ENCODE peak calls at places on chromosome 9, in seven cellular contexts. One of them, this sample, is unnamed.

GRCh38 chr9:134229466-134230091 is 65.2 kb upstream of the RNU6ATAC start:
- DNase-seq in CD8-positive, alpha-beta T cell: no peak
- DNase-seq in upper lobe of left lung: peak; percentile 79
- DNase-seq in cardiac fibroblast: no peak
- DNase-seq in colonic mucosa: no peak
- DNase-seq in left lung: peak; percentile 72
- DNase-seq in IMR-90: no peak
- DNase-seq in this sample: no peak

GRCh38 chr9:78238061-78239038 is 2.5 kb downstream of the CEP78 start:
- DNase-seq in CD8-positive, alpha-beta T cell: no peak
- DNase-seq in upper lobe of left lung: no peak
- DNase-seq in cardiac fibroblast: no peak
- DNase-seq in colonic mucosa: no peak
- DNase-seq in left lung: no peak
- DNase-seq in IMR-90: no peak
- DNase-seq in this sample: no peak

GRCh38 chr9:110282023-110282766 is 25.9 kb upstream of the TXN start:
- DNase-seq in CD8-positive, alpha-beta T cell: no peak
- DNase-seq in upper lobe of left lung: no peak
- DNase-seq in cardiac fibroblast: peak; percentile 11
- DNase-seq in colonic mucosa: no peak
- DNase-seq in left lung: no peak
- DNase-seq in IMR-90: no peak
- DNase-seq in this sample: peak; percentile 37

GRCh38 chr9:72728031-72728770 is 206.8 kb downstream of the TMC1 start:
- DNase-seq in CD8-positive, alpha-beta T cell: no peak
- DNase-seq in upper lobe of left lung: no peak
- DNase-seq in cardiac fibroblast: no peak
- DNase-seq in colonic mucosa: no peak
- DNase-seq in left lung: no peak
- DNase-seq in IMR-90: no peak
- DNase-seq in this sample: no peak

GRCh38 chr9:7186175-7186574 is 428.4 kb downstream of the KDM4C start:
- DNase-seq in CD8-positive, alpha-beta T cell: no peak
- DNase-seq in upper lobe of left lung: no peak
- DNase-seq in cardiac fibroblast: peak; percentile 21
- DNase-seq in colonic mucosa: peak; percentile 25
- DNase-seq in left lung: no peak
- DNase-seq in IMR-90: peak; percentile 37
- DNase-seq in this sample: no peak

GRCh38 chr9:110950041-110950645 is 88.1 kb downstream of the LPAR1 start:
- DNase-seq in CD8-positive, alpha-beta T cell: no peak
- DNase-seq in upper lobe of left lung: no peak
- DNase-seq in cardiac fibroblast: no peak
- DNase-seq in colonic mucosa: no peak
- DNase-seq in left lung: no peak
- DNase-seq in IMR-90: peak; percentile 61
- DNase-seq in this sample: no peak

GRCh38 chr9:21906878-21907277 is 87.3 kb downstream of the CDKN2A start:
- DNase-seq in CD8-positive, alpha-beta T cell: no peak
- DNase-seq in upper lobe of left lung: no peak
- DNase-seq in cardiac fibroblast: no peak
- DNase-seq in colonic mucosa: no peak
- DNase-seq in left lung: no peak
- DNase-seq in IMR-90: peak; percentile 89
- DNase-seq in this sample: no peak

GRCh38 chr9:126001581-126002225 is 254.5 kb downstream of the PBX3 start:
- DNase-seq in CD8-positive, alpha-beta T cell: no peak
- DNase-seq in upper lobe of left lung: no peak
- DNase-seq in cardiac fibroblast: no peak
- DNase-seq in colonic mucosa: no peak
- DNase-seq in left lung: peak; percentile 65
- DNase-seq in IMR-90: no peak
- DNase-seq in this sample: no peak

GRCh38 chr9:18720691-18721090 is 246.7 kb downstream of the ADAMTSL1 start:
- DNase-seq in CD8-positive, alpha-beta T cell: no peak
- DNase-seq in upper lobe of left lung: no peak
- DNase-seq in cardiac fibroblast: no peak
- DNase-seq in colonic mucosa: no peak
- DNase-seq in left lung: no peak
- DNase-seq in IMR-90: peak; percentile 28
- DNase-seq in this sample: peak; percentile 59

GRCh38 chr9:116628706-116629105 is 58.4 kb upstream of the TRIM32 start:
- DNase-seq in CD8-positive, alpha-beta T cell: no peak
- DNase-seq in upper lobe of left lung: no peak
- DNase-seq in cardiac fibroblast: peak; percentile 54
- DNase-seq in colonic mucosa: no peak
- DNase-seq in left lung: no peak
- DNase-seq in IMR-90: no peak
- DNase-seq in this sample: no peak

GRCh38 chr9:116629700-116630099 is 57.4 kb upstream of the TRIM32 start:
- DNase-seq in CD8-positive, alpha-beta T cell: no peak
- DNase-seq in upper lobe of left lung: no peak
- DNase-seq in cardiac fibroblast: no peak
- DNase-seq in colonic mucosa: no peak
- DNase-seq in left lung: no peak
- DNase-seq in IMR-90: no peak
- DNase-seq in this sample: no peak

GRCh38 chr9:116627433-116627832 is 59.7 kb upstream of the TRIM32 start:
- DNase-seq in CD8-positive, alpha-beta T cell: no peak
- DNase-seq in upper lobe of left lung: no peak
- DNase-seq in cardiac fibroblast: no peak
- DNase-seq in colonic mucosa: no peak
- DNase-seq in left lung: no peak
- DNase-seq in IMR-90: no peak
- DNase-seq in this sample: no peak

GRCh38 chr9:116626762-116627161 is 60.3 kb upstream of the TRIM32 start:
- DNase-seq in CD8-positive, alpha-beta T cell: no peak
- DNase-seq in upper lobe of left lung: no peak
- DNase-seq in cardiac fibroblast: no peak
- DNase-seq in colonic mucosa: no peak
- DNase-seq in left lung: no peak
- DNase-seq in IMR-90: no peak
- DNase-seq in this sample: no peak
- TF ChIP-seq CTCF in CD8-positive, alpha-beta T cell: no peak
- TF ChIP-seq CTCF in upper lobe of left lung: no peak
- TF ChIP-seq CTCF in cardiac fibroblast: no peak
- TF ChIP-seq CTCF in colonic mucosa: no peak
- TF ChIP-seq CTCF in left lung: no peak
- TF ChIP-seq CTCF in IMR-90: no peak
- TF ChIP-seq CTCF in this sample: no peak

DNA sequence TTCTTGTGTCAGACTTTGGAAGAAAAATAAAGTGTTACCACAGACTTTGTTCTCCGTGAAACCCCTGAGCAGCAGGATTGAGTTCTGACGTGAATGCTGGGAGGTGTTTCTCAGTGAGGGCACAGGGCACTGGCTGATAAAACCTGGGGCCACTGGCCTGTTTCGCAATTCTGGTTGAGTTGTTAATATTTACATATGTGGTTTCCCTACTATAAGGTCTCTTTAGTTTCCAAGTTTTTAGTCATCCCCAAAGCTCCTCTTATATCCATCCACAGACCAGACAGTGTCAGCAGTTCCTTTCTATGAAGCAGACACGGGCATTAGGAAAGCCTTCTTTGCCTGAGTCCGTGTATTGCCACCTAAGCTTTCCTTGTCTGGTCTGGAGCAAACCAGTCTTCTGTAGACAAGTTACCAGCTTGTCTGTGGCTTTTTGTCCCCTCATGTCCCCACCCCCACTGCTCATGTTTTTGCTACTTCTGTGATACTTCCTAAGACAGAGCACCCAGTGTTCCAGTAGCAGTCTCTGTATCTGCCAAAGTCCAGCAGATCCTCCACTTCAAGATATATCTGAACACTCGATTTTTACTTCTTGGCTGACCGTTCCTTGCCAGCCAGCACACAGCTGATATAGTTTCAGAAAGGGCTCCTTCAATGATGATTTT is 42.0 kb downstream of the ACO1 start:
- DNase-seq in CD8-positive, alpha-beta T cell: no peak
- DNase-seq in upper lobe of left lung: no peak
- DNase-seq in cardiac fibroblast: peak; percentile 91
- DNase-seq in colonic mucosa: no peak
- DNase-seq in left lung: no peak
- DNase-seq in IMR-90: peak; percentile 99
- DNase-seq in this sample: peak; percentile 84
- H3K4me3 ChIP-seq in CD8-positive, alpha-beta T cell: no peak overlapping the region
- H3K4me3 ChIP-seq in upper lobe of left lung: no peak overlapping the region
- H3K4me3 ChIP-seq in cardiac fibroblast: no peak overlapping the region
- H3K4me3 ChIP-seq in colonic mucosa: no peak overlapping the region
- H3K4me3 ChIP-seq in left lung: no peak overlapping the region
- H3K4me3 ChIP-seq in IMR-90: no peak overlapping the region
- H3K4me3 ChIP-seq in this sample: no peak overlapping the region

GRCh38 chr9:13113201-13113600 is 166.3 kb downstream of the MPDZ start:
- DNase-seq in CD8-positive, alpha-beta T cell: no peak
- DNase-seq in upper lobe of left lung: no peak
- DNase-seq in cardiac fibroblast: peak; percentile 51
- DNase-seq in colonic mucosa: no peak
- DNase-seq in left lung: no peak
- DNase-seq in IMR-90: peak; percentile 72
- DNase-seq in this sample: peak; percentile 77
- TF ChIP-seq CTCF in CD8-positive, alpha-beta T cell: no peak
- TF ChIP-seq CTCF in upper lobe of left lung: no peak
- TF ChIP-seq CTCF in cardiac fibroblast: no peak
- TF ChIP-seq CTCF in colonic mucosa: no peak
- TF ChIP-seq CTCF in left lung: no peak
- TF ChIP-seq CTCF in IMR-90: no peak
- TF ChIP-seq CTCF in this sample: no peak

GRCh38 chr9:137167113-137167751 is 2.6 kb downstream of the LRRC26 start:
- DNase-seq in CD8-positive, alpha-beta T cell: no peak
- DNase-seq in upper lobe of left lung: peak; percentile 75
- DNase-seq in cardiac fibroblast: no peak
- DNase-seq in colonic mucosa: no peak
- DNase-seq in left lung: no peak
- DNase-seq in IMR-90: no peak
- DNase-seq in this sample: no peak

GRCh38 chr9:137166242-137167112 is 3.4 kb downstream of the LRRC26 start:
- DNase-seq in CD8-positive, alpha-beta T cell: no peak
- DNase-seq in upper lobe of left lung: peak; percentile 67
- DNase-seq in cardiac fibroblast: no peak
- DNase-seq in colonic mucosa: no peak
- DNase-seq in left lung: no peak
- DNase-seq in IMR-90: no peak
- DNase-seq in this sample: no peak

GRCh38 chr9:137168907-137169763 is 716 bp downstream of the LRRC26 start:
- DNase-seq in CD8-positive, alpha-beta T cell: no peak
- DNase-seq in upper lobe of left lung: peak; percentile 91
- DNase-seq in cardiac fibroblast: peak; percentile 24
- DNase-seq in colonic mucosa: peak; percentile 64
- DNase-seq in left lung: no peak
- DNase-seq in IMR-90: peak; percentile 19
- DNase-seq in this sample: peak; percentile 15

GRCh38 chr9:137168575-137168906 is 1.3 kb downstream of the LRRC26 start:
- DNase-seq in CD8-positive, alpha-beta T cell: no peak
- DNase-seq in upper lobe of left lung: no peak
- DNase-seq in cardiac fibroblast: no peak
- DNase-seq in colonic mucosa: no peak
- DNase-seq in left lung: no peak
- DNase-seq in IMR-90: no peak
- DNase-seq in this sample: no peak

GRCh38 chr9:137167752-137168574 is 1.9 kb downstream of the LRRC26 start:
- DNase-seq in CD8-positive, alpha-beta T cell: no peak
- DNase-seq in upper lobe of left lung: peak; percentile 87
- DNase-seq in cardiac fibroblast: peak; percentile 17
- DNase-seq in colonic mucosa: peak; percentile 84
- DNase-seq in left lung: no peak
- DNase-seq in IMR-90: no peak
- DNase-seq in this sample: no peak
- H3K4me3 ChIP-seq in CD8-positive, alpha-beta T cell: no peak overlapping the region
- H3K4me3 ChIP-seq in upper lobe of left lung: peak overlapping the region; percentile 28
- H3K4me3 ChIP-seq in cardiac fibroblast: no peak overlapping the region
- H3K4me3 ChIP-seq in colonic mucosa: peak overlapping the region; percentile 40
- H3K4me3 ChIP-seq in left lung: no peak overlapping the region
- H3K4me3 ChIP-seq in IMR-90: no peak overlapping the region
- H3K4me3 ChIP-seq in this sample: no peak overlapping the region

GRCh38 chr9:137115394-137116026 is 977 bp upstream of the DPP7 start:
- DNase-seq in CD8-positive, alpha-beta T cell: no peak
- DNase-seq in upper lobe of left lung: peak; percentile 72
- DNase-seq in cardiac fibroblast: no peak
- DNase-seq in colonic mucosa: no peak
- DNase-seq in left lung: no peak
- DNase-seq in IMR-90: no peak
- DNase-seq in this sample: no peak
- TF ChIP-seq CTCF in CD8-positive, alpha-beta T cell: no peak
- TF ChIP-seq CTCF in upper lobe of left lung: no peak
- TF ChIP-seq CTCF in cardiac fibroblast: no peak
- TF ChIP-seq CTCF in colonic mucosa: no peak
- TF ChIP-seq CTCF in left lung: no peak
- TF ChIP-seq CTCF in IMR-90: no peak
- TF ChIP-seq CTCF in this sample: no peak

GRCh38 chr9:95491543-95492330 is 25.0 kb downstream of the PTCH1 start:
- DNase-seq in CD8-positive, alpha-beta T cell: no peak
- DNase-seq in upper lobe of left lung: no peak
- DNase-seq in cardiac fibroblast: no peak
- DNase-seq in colonic mucosa: no peak
- DNase-seq in left lung: no peak
- DNase-seq in IMR-90: no peak
- DNase-seq in this sample: no peak
- H3K4me3 ChIP-seq in CD8-positive, alpha-beta T cell: no peak overlapping the region
- H3K4me3 ChIP-seq in upper lobe of left lung: no peak overlapping the region
- H3K4me3 ChIP-seq in cardiac fibroblast: no peak overlapping the region
- H3K4me3 ChIP-seq in colonic mucosa: no peak overlapping the region
- H3K4me3 ChIP-seq in left lung: no peak overlapping the region
- H3K4me3 ChIP-seq in IMR-90: no peak overlapping the region
- H3K4me3 ChIP-seq in this sample: no peak overlapping the region

This sample was measured in fibroblast of the aortic adventitia.